ENCODE peak calls at places on chromosomes 6 and 20, in five cellular contexts. S is CD4-positive, alpha-beta memory T cell; L is Peyer's patch; Z is GM23248; G is hepatocyte. T is an unnamed sample.

GRCh38 chr20:24998631-24999445 is 6.3 kb upstream of the APMAP start:
- DNase-seq in S (no peak), L (no peak), Z (peak; percentile 31), G (no peak), T (peak; percentile 14)

GRCh38 chr6:162526960-162527359 is 200.6 kb downstream of the PRKN start:
- DNase-seq in S (no peak), L (no peak), Z (no peak), G (no peak), T (no peak)

GRCh38 chr6:3610206-3610605 is 141.3 kb downstream of the PXDC1 start:
- DNase-seq in S (no peak), L (no peak), Z (no peak), G (peak; percentile 67), T (no peak)

GRCh38 chr20:19566226-19566960 is 191.7 kb upstream of the RIN2 start:
- DNase-seq in S (no peak), L (no peak), Z (peak; percentile 37), G (no peak), T (no peak)

GRCh38 chr6:139762587-139763031 is 388.2 kb upstream of the CITED2 start:
- DNase-seq in S (no peak), L (no peak), Z (peak; percentile 75), G (no peak), T (no peak)

GRCh38 chr20:50399003-50399916 is 110.9 kb upstream of the PTPN1 start:
- DNase-seq in S (no peak), L (no peak), Z (peak; percentile 79), G (peak; percentile 38), T (no peak)

GRCh38 chr6:66522864-66523263 is 815.8 kb upstream of the EYS start:
- DNase-seq in S (no peak), L (no peak), Z (no peak), G (no peak), T (no peak)

GRCh38 chr6:84926756-84927155 is 162.4 kb upstream of the TBX18 start:
- DNase-seq in S (no peak), L (no peak), Z (peak; percentile 27), G (no peak), T (no peak)

GRCh38 chr6:37477186-37477585 is 22.5 kb downstream of the CCDC167 start:
- DNase-seq in S (no peak), L (no peak), Z (no peak), G (no peak), T (no peak)

GRCh38 chr6:33607784-33608161 is 13.3 kb upstream of the ITPR3 start:
- DNase-seq in S (peak; percentile 40), L (peak; percentile 80), Z (no peak), G (no peak), T (peak; percentile 69)

GRCh38 chr20:5191829-5192569 is 65.2 kb downstream of the CDS2 start:
- DNase-seq in S (peak; percentile 55), L (peak; percentile 64), Z (peak; percentile 81), G (peak; percentile 73), T (peak; percentile 43)

GRCh38 chr6:98137391-98137790 is 697.0 kb upstream of the POU3F2 start:
- DNase-seq in S (no peak), L (no peak), Z (no peak), G (no peak), T (no peak)

GRCh38 chr6:34561227-34561530 is 5.0 kb upstream of the SPDEF start:
- DNase-seq in S (no peak), L (no peak), Z (no peak), G (no peak), T (no peak)

GRCh38 chr6:41571066-41571780 is 25.0 kb downstream of the FOXP4 start:
- DNase-seq in S (no peak), L (no peak), Z (peak; percentile 43), G (no peak), T (no peak)

GRCh38 chr6:36312854-36313627 is 23.6 kb downstream of the BNIP5 start:
- DNase-seq in S (no peak), L (peak; percentile 53), Z (no peak), G (no peak), T (no peak)

GRCh38 chr6:128284128-128284527 is 236.3 kb downstream of the PTPRK start:
- DNase-seq in S (no peak), L (no peak), Z (peak; percentile 20), G (no peak), T (no peak)

GRCh38 chr20:39850236-39850635 is 838.8 kb downstream of the MAFB start:
- DNase-seq in S (no peak), L (no peak), Z (peak; percentile 41), G (no peak), T (no peak)

GRCh38 chr20:11261533-11262000 is 587.8 kb upstream of the JAG1 start:
- DNase-seq in S (no peak), L (no peak), Z (peak; percentile 96), G (no peak), T (no peak)

GRCh38 chr6:118635909-118636735 is 15.3 kb downstream of the CEP85L start:
- DNase-seq in S (no peak), L (no peak), Z (no peak), G (no peak), T (no peak)

GRCh38 chr6:112117554-112117953 is 30.2 kb downstream of the FAM229B start:
- DNase-seq in S (no peak), L (no peak), Z (peak; percentile 71), G (no peak), T (no peak)

GRCh38 chr6:127841811-127842210 is 59.0 kb downstream of the THEMIS start:
- DNase-seq in S (no peak), L (no peak), Z (peak; percentile 57), G (no peak), T (no peak)

GRCh38 chr6:109705258-109705657 is 14.2 kb downstream of the FIG4 start:
- DNase-seq in S (peak; percentile 58), L (peak; percentile 92), Z (peak; percentile 91), G (peak; percentile 93), T (peak; percentile 84)

GRCh38 chr6:137767931-137768690 is 98.9 kb upstream of the TNFAIP3 start:
- DNase-seq in S (peak; percentile 33), L (no peak), Z (peak; percentile 49), G (no peak), T (no peak)

GRCh38 chr20:50303573-50304500 is 113.2 kb downstream of the CEBPB start:
- DNase-seq in S (no peak), L (peak; percentile 87), Z (peak; percentile 71), G (peak; percentile 87), T (peak; percentile 83)

GRCh38 chr6:130872250-130873095 is 45.3 kb downstream of the SMLR1 start:
- DNase-seq in S (peak; percentile 59), L (peak; percentile 93), Z (peak; percentile 63), G (peak; percentile 81), T (peak; percentile 77)

GRCh38 chr20:46683939-46684750 is 5.1 kb downstream of the TP53RK start:
- DNase-seq in S (no peak), L (no peak), Z (peak; percentile 85), G (peak; percentile 79), T (peak; percentile 53)

GRCh38 chr6:11810039-11810541 is 31.5 kb upstream of the ADTRP start:
- DNase-seq in S (no peak), L (peak; percentile 87), Z (peak; percentile 89), G (peak; percentile 76), T (peak; percentile 94)

GRCh38 chr6:11806561-11807317 is 28.1 kb upstream of the ADTRP start:
- DNase-seq in S (no peak), L (no peak), Z (no peak), G (no peak), T (no peak)

GRCh38 chr6:11805259-11806053 is 26.9 kb upstream of the ADTRP start:
- DNase-seq in S (no peak), L (peak; percentile 81), Z (no peak), G (no peak), T (peak; percentile 81)

GRCh38 chr6:11810854-11811643 is 32.4 kb upstream of the ADTRP start:
- DNase-seq in S (no peak), L (no peak), Z (peak; percentile 81), G (no peak), T (no peak)

GRCh38 chr6:11808054-11808453 is 29.5 kb upstream of the ADTRP start:
- DNase-seq in S (no peak), L (no peak), Z (no peak), G (no peak), T (no peak)
- H3K4me1 ChIP-seq in S (peaks cover 3% of the 10 kb centered on the region), L (peaks cover 18% of the 10 kb centered on the region), Z (peaks cover 29% of the 10 kb centered on the region), G (peaks cover 26% of the 10 kb centered on the region), T (no peaks in the 10 kb centered on the region)

DNA sequence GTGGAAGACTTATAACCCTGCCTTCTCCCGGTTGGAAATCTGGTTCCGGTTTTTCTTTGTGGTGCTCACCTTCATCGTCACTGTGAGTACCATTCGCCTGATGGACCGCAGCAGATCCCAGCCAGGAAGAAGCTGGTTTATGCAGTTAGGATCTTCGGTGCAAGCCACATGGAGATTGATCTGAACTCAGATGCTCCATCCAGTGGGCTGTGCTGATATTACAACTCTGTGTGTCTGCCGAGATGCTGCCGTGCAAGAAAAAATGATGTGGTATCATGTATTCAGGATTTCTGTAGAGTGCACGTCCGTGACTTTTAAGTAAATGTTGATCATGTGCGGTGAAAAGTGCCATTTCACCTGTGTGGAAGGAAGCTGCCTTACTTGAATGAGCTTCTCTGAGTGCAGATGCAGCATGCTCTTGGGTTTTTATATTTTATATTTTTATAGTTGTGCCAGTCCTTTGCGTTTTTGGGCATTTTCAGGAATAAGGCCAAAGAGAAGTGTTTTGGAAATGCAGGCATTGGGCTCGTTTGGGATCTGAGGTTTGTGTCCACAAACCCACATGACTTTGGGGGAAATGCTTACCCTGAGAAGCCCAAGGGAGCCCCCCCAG is 39.2 kb downstream of the DYNLT1 start:
- DNase-seq in S (peak; percentile 53), L (peak; percentile 84), Z (peak; percentile 83), G (peak; percentile 80), T (peak; percentile 73)
- H3K36me3 ChIP-seq in S (peaks cover 56% of the 10 kb centered on the region), L (no peaks in the 10 kb centered on the region), Z (peaks cover 5% of the 10 kb centered on the region), G (no peaks in the 10 kb centered on the region), T (peaks cover 8% of the 10 kb centered on the region)

DNA sequence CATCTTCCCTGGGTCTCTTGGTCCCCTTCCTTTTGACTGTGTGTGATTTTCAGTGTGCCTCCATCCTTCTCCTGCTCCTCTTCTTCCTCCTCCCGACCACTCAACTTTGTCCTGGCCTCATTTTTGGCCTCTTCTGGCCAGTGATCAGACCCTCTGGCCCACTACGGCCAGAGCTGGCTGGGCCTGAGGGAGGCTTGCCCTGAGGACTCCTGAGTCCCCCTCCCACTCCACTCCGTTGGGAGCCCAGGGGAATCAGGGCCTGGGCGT is 910 bp upstream of the DDR1 start:
- DNase-seq in S (no peak), L (no peak), Z (no peak), G (no peak), T (no peak)
- H3K4me1 ChIP-seq in S (peaks cover 31% of the 10 kb centered on the region), L (peaks cover 38% of the 10 kb centered on the region), Z (peaks cover 29% of the 10 kb centered on the region), G (peaks cover 51% of the 10 kb centered on the region), T (peaks cover 10% of the 10 kb centered on the region)

GRCh38 chr6:149393002-149393679 is 6.9 kb upstream of the SUMO4 start:
- DNase-seq in S (no peak), L (no peak), Z (peak; percentile 33), G (no peak), T (no peak)

GRCh38 chr6:149392535-149392934 is 7.5 kb upstream of the SUMO4 start:
- DNase-seq in S (no peak), L (no peak), Z (no peak), G (no peak), T (no peak)

GRCh38 chr6:149400050-149400449 is at the start of gene SUMO4:
- DNase-seq in S (no peak), L (no peak), Z (no peak), G (no peak), T (no peak)

GRCh38 chr6:149395185-149395584 is 4.9 kb upstream of the SUMO4 start:
- DNase-seq in S (no peak), L (no peak), Z (no peak), G (no peak), T (no peak)

DNA sequence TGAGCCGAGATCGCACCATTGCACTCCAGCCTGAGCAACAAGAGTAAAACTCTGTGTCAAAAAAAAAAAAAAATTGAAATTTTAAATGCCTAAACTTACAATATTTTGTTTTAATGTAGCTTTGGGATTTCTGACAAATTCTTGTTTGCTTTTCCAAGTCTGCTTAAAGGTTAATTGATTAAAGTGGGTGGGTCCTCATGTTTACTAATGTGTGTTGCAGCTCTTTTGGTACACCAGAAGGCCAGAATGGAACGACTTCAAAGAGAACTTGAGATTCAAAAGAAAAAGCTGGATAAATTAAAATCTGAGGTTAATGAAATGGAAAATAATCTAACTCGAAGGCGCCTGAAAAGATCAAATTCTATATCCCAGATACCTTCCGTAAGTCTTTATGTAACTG is 2.7 kb upstream of the SUMO4 start:
- DNase-seq in S (no peak), L (no peak), Z (no peak), G (no peak), T (no peak)
- H3K36me3 ChIP-seq in S (peaks cover 37% of the 10 kb centered on the region), L (no peaks in the 10 kb centered on the region), Z (peaks cover 52% of the 10 kb centered on the region), G (no peaks in the 10 kb centered on the region), T (no peaks in the 10 kb centered on the region)

T was measured in colonic mucosa.